ENCODE peak calls at places on chromosome 4, in nine cellular contexts. One of them, this sample, is unnamed.

GRCh38 chr4:176137626-176138025 is 57.8 kb downstream of the SPATA4 start:
- DNase-seq in NCI-H446 treated with DMSO at 0.1 percent for 48 hours: no peak
- DNase-seq in stimulated activated naive B cell treated with anti-CD40 and anti-IgM and Interleukin-4, amounts not matched to agents 10 μg/mL and 1 μg/mL and 100 μg/mL, for 72 hours: no peak
- DNase-seq in stimulated activated CD4-positive, alpha-beta T cell treated with anti-CD3 and anti-CD28 coated beads, Interleukin-4, amount 100 ng/mL, for 24 hours: no peak
- DNase-seq in uterus: no peak
- DNase-seq in Panc1: no peak
- DNase-seq in NCI-H1105: no peak
- DNase-seq in CD8-positive, alpha-beta T cell: no peak
- DNase-seq in adrenal gland: no peak
- DNase-seq in this sample: no peak

GRCh38 chr4:55458611-55459010 is 62.9 kb downstream of the TMEM165 start:
- DNase-seq in uterus: no peak
- DNase-seq in Panc1: no peak
- DNase-seq in NCI-H446 treated with DMSO at 0.1 percent for 48 hours: no peak
- DNase-seq in NCI-H1105: no peak
- DNase-seq in stimulated activated CD4-positive, alpha-beta T cell treated with anti-CD3 and anti-CD28 coated beads, Interleukin-4, amount 100 ng/mL, for 24 hours: no peak
- DNase-seq in adrenal gland: no peak
- DNase-seq in stimulated activated naive B cell treated with anti-CD40 and anti-IgM and Interleukin-4, amounts not matched to agents 10 μg/mL and 1 μg/mL and 100 μg/mL, for 72 hours: no peak
- DNase-seq in CD8-positive, alpha-beta T cell: no peak
- DNase-seq in this sample: no peak

GRCh38 chr4:46977245-46977644 is 16.1 kb downstream of the GABRA4 start:
- DNase-seq in NCI-H446 treated with DMSO at 0.1 percent for 48 hours: no peak
- DNase-seq in stimulated activated CD4-positive, alpha-beta T cell treated with anti-CD3 and anti-CD28 coated beads, Interleukin-4, amount 100 ng/mL, for 24 hours: no peak
- DNase-seq in NCI-H1105: no peak
- DNase-seq in adrenal gland: no peak
- DNase-seq in CD8-positive, alpha-beta T cell: no peak
- DNase-seq in uterus: no peak
- DNase-seq in Panc1: no peak
- DNase-seq in stimulated activated naive B cell treated with anti-CD40 and anti-IgM and Interleukin-4, amounts not matched to agents 10 μg/mL and 1 μg/mL and 100 μg/mL, for 72 hours: no peak
- DNase-seq in this sample: no peak

GRCh38 chr4:84530449-84530848 is 31.4 kb upstream of the NKX6-1 start:
- DNase-seq in Panc1: no peak
- DNase-seq in uterus: no peak
- DNase-seq in stimulated activated naive B cell treated with anti-CD40 and anti-IgM and Interleukin-4, amounts not matched to agents 10 μg/mL and 1 μg/mL and 100 μg/mL, for 72 hours: no peak
- DNase-seq in adrenal gland: no peak
- DNase-seq in NCI-H1105: no peak
- DNase-seq in NCI-H446 treated with DMSO at 0.1 percent for 48 hours: no peak
- DNase-seq in CD8-positive, alpha-beta T cell: no peak
- DNase-seq in stimulated activated CD4-positive, alpha-beta T cell treated with anti-CD3 and anti-CD28 coated beads, Interleukin-4, amount 100 ng/mL, for 24 hours: no peak
- DNase-seq in this sample: no peak

GRCh38 chr4:680931-681645 is 6.7 kb downstream of the MYL5 start:
- DNase-seq in Panc1: no peak
- DNase-seq in adrenal gland: peak
- DNase-seq in NCI-H1105: no peak
- DNase-seq in stimulated activated CD4-positive, alpha-beta T cell treated with anti-CD3 and anti-CD28 coated beads, Interleukin-4, amount 100 ng/mL, for 24 hours: peak
- DNase-seq in NCI-H446 treated with DMSO at 0.1 percent for 48 hours: no peak
- DNase-seq in CD8-positive, alpha-beta T cell: no peak
- DNase-seq in stimulated activated naive B cell treated with anti-CD40 and anti-IgM and Interleukin-4, amounts not matched to agents 10 μg/mL and 1 μg/mL and 100 μg/mL, for 72 hours: no peak
- DNase-seq in uterus: peak
- DNase-seq in this sample: no peak

GRCh38 chr4:7649741-7650531 is 215.2 kb upstream of the PSAPL1 start:
- DNase-seq in Panc1: no peak
- DNase-seq in adrenal gland: peak
- DNase-seq in uterus: no peak
- DNase-seq in CD8-positive, alpha-beta T cell: peak
- DNase-seq in NCI-H1105: no peak
- DNase-seq in stimulated activated naive B cell treated with anti-CD40 and anti-IgM and Interleukin-4, amounts not matched to agents 10 μg/mL and 1 μg/mL and 100 μg/mL, for 72 hours: peak
- DNase-seq in stimulated activated CD4-positive, alpha-beta T cell treated with anti-CD3 and anti-CD28 coated beads, Interleukin-4, amount 100 ng/mL, for 24 hours: peak
- DNase-seq in NCI-H446 treated with DMSO at 0.1 percent for 48 hours: no peak
- DNase-seq in this sample: no peak

GRCh38 chr4:189804884-189805283 is 135.8 kb upstream of the FRG1 start:
- DNase-seq in adrenal gland: no peak
- DNase-seq in Panc1: no peak
- DNase-seq in NCI-H1105: no peak
- DNase-seq in uterus: no peak
- DNase-seq in stimulated activated CD4-positive, alpha-beta T cell treated with anti-CD3 and anti-CD28 coated beads, Interleukin-4, amount 100 ng/mL, for 24 hours: no peak
- DNase-seq in stimulated activated naive B cell treated with anti-CD40 and anti-IgM and Interleukin-4, amounts not matched to agents 10 μg/mL and 1 μg/mL and 100 μg/mL, for 72 hours: no peak
- DNase-seq in NCI-H446 treated with DMSO at 0.1 percent for 48 hours: no peak
- DNase-seq in CD8-positive, alpha-beta T cell: no peak
- DNase-seq in this sample: no peak

GRCh38 chr4:83362492-83363329 is 28.1 kb upstream of the HPSE start:
- DNase-seq in NCI-H1105: no peak
- DNase-seq in stimulated activated CD4-positive, alpha-beta T cell treated with anti-CD3 and anti-CD28 coated beads, Interleukin-4, amount 100 ng/mL, for 24 hours: no peak
- DNase-seq in CD8-positive, alpha-beta T cell: no peak
- DNase-seq in uterus: no peak
- DNase-seq in adrenal gland: no peak
- DNase-seq in NCI-H446 treated with DMSO at 0.1 percent for 48 hours: no peak
- DNase-seq in Panc1: no peak
- DNase-seq in stimulated activated naive B cell treated with anti-CD40 and anti-IgM and Interleukin-4, amounts not matched to agents 10 μg/mL and 1 μg/mL and 100 μg/mL, for 72 hours: no peak
- DNase-seq in this sample: no peak

GRCh38 chr4:106329027-106329618 is 12.8 kb downstream of the AIMP1 start:
- DNase-seq in NCI-H446 treated with DMSO at 0.1 percent for 48 hours: peak
- DNase-seq in NCI-H1105: no peak
- DNase-seq in Panc1: no peak
- DNase-seq in stimulated activated CD4-positive, alpha-beta T cell treated with anti-CD3 and anti-CD28 coated beads, Interleukin-4, amount 100 ng/mL, for 24 hours: no peak
- DNase-seq in stimulated activated naive B cell treated with anti-CD40 and anti-IgM and Interleukin-4, amounts not matched to agents 10 μg/mL and 1 μg/mL and 100 μg/mL, for 72 hours: no peak
- DNase-seq in adrenal gland: no peak
- DNase-seq in CD8-positive, alpha-beta T cell: no peak
- DNase-seq in uterus: no peak
- DNase-seq in this sample: peak

GRCh38 chr4:20625460-20625859 is 74.8 kb upstream of the PACRGL start:
- DNase-seq in CD8-positive, alpha-beta T cell: no peak
- DNase-seq in stimulated activated naive B cell treated with anti-CD40 and anti-IgM and Interleukin-4, amounts not matched to agents 10 μg/mL and 1 μg/mL and 100 μg/mL, for 72 hours: no peak
- DNase-seq in NCI-H446 treated with DMSO at 0.1 percent for 48 hours: no peak
- DNase-seq in stimulated activated CD4-positive, alpha-beta T cell treated with anti-CD3 and anti-CD28 coated beads, Interleukin-4, amount 100 ng/mL, for 24 hours: no peak
- DNase-seq in Panc1: no peak
- DNase-seq in adrenal gland: peak
- DNase-seq in NCI-H1105: no peak
- DNase-seq in uterus: no peak
- DNase-seq in this sample: no peak

GRCh38 chr4:115190529-115190928 is 77.1 kb upstream of the NDST4 start:
- DNase-seq in adrenal gland: no peak
- DNase-seq in NCI-H446 treated with DMSO at 0.1 percent for 48 hours: no peak
- DNase-seq in uterus: no peak
- DNase-seq in NCI-H1105: no peak
- DNase-seq in Panc1: no peak
- DNase-seq in stimulated activated naive B cell treated with anti-CD40 and anti-IgM and Interleukin-4, amounts not matched to agents 10 μg/mL and 1 μg/mL and 100 μg/mL, for 72 hours: no peak
- DNase-seq in stimulated activated CD4-positive, alpha-beta T cell treated with anti-CD3 and anti-CD28 coated beads, Interleukin-4, amount 100 ng/mL, for 24 hours: no peak
- DNase-seq in CD8-positive, alpha-beta T cell: no peak
- DNase-seq in this sample: no peak

GRCh38 chr4:6044276-6044675 is 26.0 kb upstream of the C4orf50 start:
- DNase-seq in Panc1: no peak
- DNase-seq in CD8-positive, alpha-beta T cell: no peak
- DNase-seq in NCI-H1105: no peak
- DNase-seq in stimulated activated CD4-positive, alpha-beta T cell treated with anti-CD3 and anti-CD28 coated beads, Interleukin-4, amount 100 ng/mL, for 24 hours: no peak
- DNase-seq in adrenal gland: no peak
- DNase-seq in uterus: no peak
- DNase-seq in stimulated activated naive B cell treated with anti-CD40 and anti-IgM and Interleukin-4, amounts not matched to agents 10 μg/mL and 1 μg/mL and 100 μg/mL, for 72 hours: no peak
- DNase-seq in NCI-H446 treated with DMSO at 0.1 percent for 48 hours: no peak
- DNase-seq in this sample: no peak

GRCh38 chr4:157803441-157804168 is 369.2 kb downstream of the GASK1B start:
- DNase-seq in NCI-H1105: no peak
- DNase-seq in stimulated activated CD4-positive, alpha-beta T cell treated with anti-CD3 and anti-CD28 coated beads, Interleukin-4, amount 100 ng/mL, for 24 hours: no peak
- DNase-seq in Panc1: no peak
- DNase-seq in adrenal gland: no peak
- DNase-seq in uterus: peak
- DNase-seq in NCI-H446 treated with DMSO at 0.1 percent for 48 hours: no peak
- DNase-seq in stimulated activated naive B cell treated with anti-CD40 and anti-IgM and Interleukin-4, amounts not matched to agents 10 μg/mL and 1 μg/mL and 100 μg/mL, for 72 hours: no peak
- DNase-seq in CD8-positive, alpha-beta T cell: no peak
- DNase-seq in this sample: no peak

GRCh38 chr4:77349796-77350195 is 192.8 kb downstream of the CCNG2 start:
- DNase-seq in uterus: no peak
- DNase-seq in Panc1: no peak
- DNase-seq in stimulated activated CD4-positive, alpha-beta T cell treated with anti-CD3 and anti-CD28 coated beads, Interleukin-4, amount 100 ng/mL, for 24 hours: no peak
- DNase-seq in stimulated activated naive B cell treated with anti-CD40 and anti-IgM and Interleukin-4, amounts not matched to agents 10 μg/mL and 1 μg/mL and 100 μg/mL, for 72 hours: no peak
- DNase-seq in adrenal gland: no peak
- DNase-seq in NCI-H1105: no peak
- DNase-seq in CD8-positive, alpha-beta T cell: no peak
- DNase-seq in NCI-H446 treated with DMSO at 0.1 percent for 48 hours: no peak
- DNase-seq in this sample: no peak

GRCh38 chr4:123744664-123745290 is 348.2 kb downstream of the SPRY1 start:
- DNase-seq in CD8-positive, alpha-beta T cell: no peak
- DNase-seq in NCI-H1105: no peak
- DNase-seq in stimulated activated naive B cell treated with anti-CD40 and anti-IgM and Interleukin-4, amounts not matched to agents 10 μg/mL and 1 μg/mL and 100 μg/mL, for 72 hours: no peak
- DNase-seq in NCI-H446 treated with DMSO at 0.1 percent for 48 hours: no peak
- DNase-seq in stimulated activated CD4-positive, alpha-beta T cell treated with anti-CD3 and anti-CD28 coated beads, Interleukin-4, amount 100 ng/mL, for 24 hours: no peak
- DNase-seq in uterus: peak
- DNase-seq in Panc1: no peak
- DNase-seq in adrenal gland: peak
- DNase-seq in this sample: no peak

GRCh38 chr4:183738081-183738673 is 79.1 kb downstream of the TRAPPC11 start:
- DNase-seq in CD8-positive, alpha-beta T cell: no peak
- DNase-seq in uterus: no peak
- DNase-seq in NCI-H1105: no peak
- DNase-seq in Panc1: no peak
- DNase-seq in stimulated activated CD4-positive, alpha-beta T cell treated with anti-CD3 and anti-CD28 coated beads, Interleukin-4, amount 100 ng/mL, for 24 hours: no peak
- DNase-seq in stimulated activated naive B cell treated with anti-CD40 and anti-IgM and Interleukin-4, amounts not matched to agents 10 μg/mL and 1 μg/mL and 100 μg/mL, for 72 hours: no peak
- DNase-seq in NCI-H446 treated with DMSO at 0.1 percent for 48 hours: no peak
- DNase-seq in adrenal gland: no peak
- DNase-seq in this sample: no peak

GRCh38 chr4:5863461-5864113 is 29.3 kb downstream of the CRMP1 start:
- DNase-seq in adrenal gland: peak
- DNase-seq in NCI-H446 treated with DMSO at 0.1 percent for 48 hours: peak
- DNase-seq in NCI-H1105: no peak
- DNase-seq in stimulated activated CD4-positive, alpha-beta T cell treated with anti-CD3 and anti-CD28 coated beads, Interleukin-4, amount 100 ng/mL, for 24 hours: peak
- DNase-seq in stimulated activated naive B cell treated with anti-CD40 and anti-IgM and Interleukin-4, amounts not matched to agents 10 μg/mL and 1 μg/mL and 100 μg/mL, for 72 hours: no peak
- DNase-seq in Panc1: peak
- DNase-seq in CD8-positive, alpha-beta T cell: no peak
- DNase-seq in uterus: no peak
- DNase-seq in this sample: no peak

GRCh38 chr4:1009647-1010521 is 1.5 kb upstream of the FGFRL1 start:
- DNase-seq in stimulated activated naive B cell treated with anti-CD40 and anti-IgM and Interleukin-4, amounts not matched to agents 10 μg/mL and 1 μg/mL and 100 μg/mL, for 72 hours: peak
- DNase-seq in NCI-H446 treated with DMSO at 0.1 percent for 48 hours: no peak
- DNase-seq in NCI-H1105: no peak
- DNase-seq in adrenal gland: peak
- DNase-seq in Panc1: no peak
- DNase-seq in uterus: peak
- DNase-seq in stimulated activated CD4-positive, alpha-beta T cell treated with anti-CD3 and anti-CD28 coated beads, Interleukin-4, amount 100 ng/mL, for 24 hours: peak
- DNase-seq in CD8-positive, alpha-beta T cell: peak
- DNase-seq in this sample: no peak

GRCh38 chr4:155789391-155789790 is 30.6 kb downstream of the GUCY1B1 start:
- DNase-seq in adrenal gland: no peak
- DNase-seq in Panc1: no peak
- DNase-seq in NCI-H446 treated with DMSO at 0.1 percent for 48 hours: no peak
- DNase-seq in CD8-positive, alpha-beta T cell: no peak
- DNase-seq in NCI-H1105: no peak
- DNase-seq in stimulated activated CD4-positive, alpha-beta T cell treated with anti-CD3 and anti-CD28 coated beads, Interleukin-4, amount 100 ng/mL, for 24 hours: no peak
- DNase-seq in uterus: no peak
- DNase-seq in stimulated activated naive B cell treated with anti-CD40 and anti-IgM and Interleukin-4, amounts not matched to agents 10 μg/mL and 1 μg/mL and 100 μg/mL, for 72 hours: no peak
- DNase-seq in this sample: no peak

GRCh38 chr4:26821677-26822503 is 38.8 kb upstream of the STIM2 start:
- DNase-seq in adrenal gland: no peak
- DNase-seq in stimulated activated naive B cell treated with anti-CD40 and anti-IgM and Interleukin-4, amounts not matched to agents 10 μg/mL and 1 μg/mL and 100 μg/mL, for 72 hours: peak
- DNase-seq in Panc1: no peak
- DNase-seq in CD8-positive, alpha-beta T cell: no peak
- DNase-seq in NCI-H1105: no peak
- DNase-seq in stimulated activated CD4-positive, alpha-beta T cell treated with anti-CD3 and anti-CD28 coated beads, Interleukin-4, amount 100 ng/mL, for 24 hours: no peak
- DNase-seq in NCI-H446 treated with DMSO at 0.1 percent for 48 hours: peak
- DNase-seq in uterus: no peak
- DNase-seq in this sample: no peak

GRCh38 chr4:127634181-127634580 is 1.4 kb downstream of the INTU start:
- DNase-seq in uterus: no peak
- DNase-seq in stimulated activated naive B cell treated with anti-CD40 and anti-IgM and Interleukin-4, amounts not matched to agents 10 μg/mL and 1 μg/mL and 100 μg/mL, for 72 hours: no peak
- DNase-seq in adrenal gland: no peak
- DNase-seq in NCI-H1105: no peak
- DNase-seq in stimulated activated CD4-positive, alpha-beta T cell treated with anti-CD3 and anti-CD28 coated beads, Interleukin-4, amount 100 ng/mL, for 24 hours: no peak
- DNase-seq in CD8-positive, alpha-beta T cell: no peak
- DNase-seq in Panc1: no peak
- DNase-seq in NCI-H446 treated with DMSO at 0.1 percent for 48 hours: no peak
- DNase-seq in this sample: no peak

GRCh38 chr4:8314691-8315255 is 45.2 kb downstream of the HTRA3 start:
- DNase-seq in stimulated activated naive B cell treated with anti-CD40 and anti-IgM and Interleukin-4, amounts not matched to agents 10 μg/mL and 1 μg/mL and 100 μg/mL, for 72 hours: no peak
- DNase-seq in adrenal gland: no peak
- DNase-seq in stimulated activated CD4-positive, alpha-beta T cell treated with anti-CD3 and anti-CD28 coated beads, Interleukin-4, amount 100 ng/mL, for 24 hours: no peak
- DNase-seq in NCI-H446 treated with DMSO at 0.1 percent for 48 hours: no peak
- DNase-seq in NCI-H1105: no peak
- DNase-seq in uterus: peak
- DNase-seq in Panc1: no peak
- DNase-seq in CD8-positive, alpha-beta T cell: no peak
- DNase-seq in this sample: no peak

GRCh38 chr4:69760455-69760854 is at the start of gene SULT1B1:
- DNase-seq in stimulated activated CD4-positive, alpha-beta T cell treated with anti-CD3 and anti-CD28 coated beads, Interleukin-4, amount 100 ng/mL, for 24 hours: peak
- DNase-seq in uterus: no peak
- DNase-seq in NCI-H1105: no peak
- DNase-seq in adrenal gland: peak
- DNase-seq in Panc1: no peak
- DNase-seq in NCI-H446 treated with DMSO at 0.1 percent for 48 hours: no peak
- DNase-seq in stimulated activated naive B cell treated with anti-CD40 and anti-IgM and Interleukin-4, amounts not matched to agents 10 μg/mL and 1 μg/mL and 100 μg/mL, for 72 hours: no peak
- DNase-seq in CD8-positive, alpha-beta T cell: peak
- DNase-seq in this sample: no peak

GRCh38 chr4:71009091-71009490 is 15.6 kb downstream of the DCK start:
- DNase-seq in adrenal gland: no peak
- DNase-seq in stimulated activated CD4-positive, alpha-beta T cell treated with anti-CD3 and anti-CD28 coated beads, Interleukin-4, amount 100 ng/mL, for 24 hours: no peak
- DNase-seq in NCI-H1105: no peak
- DNase-seq in uterus: no peak
- DNase-seq in stimulated activated naive B cell treated with anti-CD40 and anti-IgM and Interleukin-4, amounts not matched to agents 10 μg/mL and 1 μg/mL and 100 μg/mL, for 72 hours: no peak
- DNase-seq in CD8-positive, alpha-beta T cell: no peak
- DNase-seq in NCI-H446 treated with DMSO at 0.1 percent for 48 hours: no peak
- DNase-seq in Panc1: no peak
- DNase-seq in this sample: no peak